ENCODE peak calls at places on chromosomes 4 and X, in five cellular contexts. One of them, this sample, is unnamed.

GRCh38 chr4:57329279-57329678 is 219.1 kb upstream of the IGFBP7 start:
- DNase-seq in NCI-H1092: no peak
- DNase-seq in Ammon's horn: no peak
- DNase-seq in islet precursor cell: no peak
- DNase-seq in left ventricle myocardium inferior: no peak
- DNase-seq in this sample: no peak

GRCh38 chr4:10622728-10623127 is 61.8 kb downstream of the CLNK start:
- DNase-seq in NCI-H1092: no peak
- DNase-seq in Ammon's horn: no peak
- DNase-seq in islet precursor cell: no peak
- DNase-seq in left ventricle myocardium inferior: no peak
- DNase-seq in this sample: no peak

GRCh38 chr4:14446311-14446710 is 556.0 kb upstream of the CPEB2 start:
- DNase-seq in NCI-H1092: no peak
- DNase-seq in Ammon's horn: no peak
- DNase-seq in islet precursor cell: no peak
- DNase-seq in left ventricle myocardium inferior: no peak
- DNase-seq in this sample: no peak

GRCh38 chrX:63754141-63754859 is 30.7 kb downstream of the ARHGEF9 start:
- DNase-seq in NCI-H1092: peak; percentile 1
- DNase-seq in Ammon's horn: no peak
- DNase-seq in islet precursor cell: no peak
- DNase-seq in left ventricle myocardium inferior: no peak
- DNase-seq in this sample: no peak

GRCh38 chr4:8267077-8267476 is 2.5 kb upstream of the HTRA3 start:
- DNase-seq in NCI-H1092: peak; percentile 21
- DNase-seq in Ammon's horn: no peak
- DNase-seq in islet precursor cell: peak; percentile 79
- DNase-seq in left ventricle myocardium inferior: peak; percentile 87
- DNase-seq in this sample: no peak

GRCh38 chr4:101104264-101105052 is 242.9 kb downstream of the PPP3CA start:
- DNase-seq in NCI-H1092: no peak
- DNase-seq in Ammon's horn: no peak
- DNase-seq in islet precursor cell: no peak
- DNase-seq in left ventricle myocardium inferior: no peak
- DNase-seq in this sample: no peak

GRCh38 chr4:4780634-4781287 is 78.7 kb upstream of the MSX1 start:
- DNase-seq in NCI-H1092: no peak
- DNase-seq in Ammon's horn: no peak
- DNase-seq in islet precursor cell: no peak
- DNase-seq in left ventricle myocardium inferior: no peak
- DNase-seq in this sample: no peak

GRCh38 chr4:94342713-94343112 is at the start of gene HPGDS:
- DNase-seq in NCI-H1092: no peak
- DNase-seq in Ammon's horn: peak; percentile 43
- DNase-seq in islet precursor cell: no peak
- DNase-seq in left ventricle myocardium inferior: no peak
- DNase-seq in this sample: no peak

GRCh38 chr4:151012836-151013235 is 2.2 kb downstream of the LRBA start:
- DNase-seq in NCI-H1092: no peak
- DNase-seq in Ammon's horn: no peak
- DNase-seq in islet precursor cell: peak; percentile 67
- DNase-seq in left ventricle myocardium inferior: no peak
- DNase-seq in this sample: no peak

GRCh38 chr4:150078041-150078995 is at the start of gene DCLK2:
- DNase-seq in NCI-H1092: peak; percentile 52
- DNase-seq in Ammon's horn: peak; percentile 81
- DNase-seq in islet precursor cell: peak; percentile 86
- DNase-seq in left ventricle myocardium inferior: peak; percentile 88
- DNase-seq in this sample: no peak

GRCh38 chrX:114611018-114611619 is 27.2 kb downstream of the HTR2C start:
- DNase-seq in NCI-H1092: peak; percentile 1
- DNase-seq in Ammon's horn: peak; percentile 4
- DNase-seq in islet precursor cell: no peak
- DNase-seq in left ventricle myocardium inferior: no peak
- DNase-seq in this sample: no peak

GRCh38 chr4:156756118-156756517 is 215.5 kb downstream of the PDGFC start:
- DNase-seq in NCI-H1092: no peak
- DNase-seq in Ammon's horn: no peak
- DNase-seq in islet precursor cell: no peak
- DNase-seq in left ventricle myocardium inferior: no peak
- DNase-seq in this sample: no peak

GRCh38 chrX:150088766-150089518 is 150.7 kb upstream of the EOLA2 start:
- DNase-seq in NCI-H1092: no peak
- DNase-seq in Ammon's horn: no peak
- DNase-seq in islet precursor cell: peak; percentile 29
- DNase-seq in left ventricle myocardium inferior: no peak
- DNase-seq in this sample: no peak

GRCh38 chr4:74583757-74584156 is 138.8 kb downstream of the AREG start:
- DNase-seq in NCI-H1092: no peak
- DNase-seq in Ammon's horn: no peak
- DNase-seq in islet precursor cell: no peak
- DNase-seq in left ventricle myocardium inferior: no peak
- DNase-seq in this sample: no peak

GRCh38 chrX:17860179-17860780 is 818 bp downstream of the RAI2 start:
- DNase-seq in NCI-H1092: no peak
- DNase-seq in Ammon's horn: no peak
- DNase-seq in islet precursor cell: no peak
- DNase-seq in left ventricle myocardium inferior: peak; percentile 18
- DNase-seq in this sample: no peak